ENCODE peak calls at places on chromosomes 11 and 22, in four cellular contexts. G is K562, Q is SK-N-SH, Y is HepG2. C is an unnamed sample.

GRCh38 chr11:58513747-58514367 is 6.0 kb upstream of the OR5B21 start:
- DNase-seq in Y (peak; percentile 51), Q (peak; percentile 29), G (peak; percentile 52), C (no peak)

GRCh38 chr11:61004037-61004641 is 32.7 kb downstream of the CD6 start:
- DNase-seq in G (no peak), Q (no peak), Y (no peak), C (no peak)

GRCh38 chr11:72924568-72925190 is 110.5 kb downstream of the ATG16L2 start:
- DNase-seq in Q (peak; percentile 22), G (no peak), Y (peak; percentile 5), C (peak; percentile 13)

GRCh38 chr11:15509082-15509481 is 394.4 kb downstream of the INSC start:
- DNase-seq in Y (no peak), G (no peak), Q (no peak), C (no peak)

GRCh38 chr11:35144811-35145210 is 5.8 kb downstream of the CD44 start:
- DNase-seq in Q (no peak), Y (no peak), G (no peak), C (no peak)

GRCh38 chr11:114164546-114164945 is 105.0 kb downstream of the ZBTB16 start:
- DNase-seq in G (no peak), Q (no peak), Y (no peak), C (no peak)

GRCh38 chr22:23402275-23403151 is 177.6 kb downstream of the IGLL1 start:
- DNase-seq in G (peak; percentile 83), Y (peak; percentile 67), Q (peak; percentile 96), C (no peak)

GRCh38 chr22:21449531-21450319 is 17.5 kb upstream of the TMEM191C start:
- DNase-seq in G (no peak), Q (no peak), Y (no peak), C (no peak)

GRCh38 chr11:47527186-47527585 is 25.7 kb downstream of the CELF1 start:
- DNase-seq in Q (no peak), Y (no peak), G (no peak), C (no peak)

GRCh38 chr11:128568166-128568778 is 19.1 kb downstream of the ETS1 start:
- DNase-seq in Y (no peak), Q (no peak), G (no peak), C (no peak)

GRCh38 chr11:63920126-63920869 is 3.3 kb upstream of the RCOR2 start:
- DNase-seq in Y (peak; percentile 60), Q (peak; percentile 62), G (no peak), C (no peak)

GRCh38 chr11:13644997-13645667 is 23.3 kb upstream of the FAR1 start:
- DNase-seq in G (no peak), Q (no peak), Y (no peak), C (no peak)

GRCh38 chr22:20058989-20059770 is 20.9 kb upstream of the DGCR8 start:
- DNase-seq in Q (no peak), Y (no peak), G (peak; percentile 86), C (no peak)

GRCh38 chr11:9617960-9618359 is 44.5 kb downstream of the WEE1 start:
- DNase-seq in Y (no peak), G (no peak), Q (no peak), C (no peak)

GRCh38 chr11:8149726-8150125 is 19.1 kb downstream of the RIC3 start:
- DNase-seq in G (no peak), Q (no peak), Y (no peak), C (no peak)

GRCh38 chr11:119368121-119369034 is 13.1 kb downstream of the USP2 start:
- DNase-seq in Q (peak; percentile 54), G (peak; percentile 76), Y (peak; percentile 93), C (no peak)

GRCh38 chr22:47434336-47435203 is 672.1 kb downstream of the TBC1D22A start:
- DNase-seq in Y (no peak), G (no peak), Q (no peak), C (no peak)

GRCh38 chr22:47435204-47435487 is 672.7 kb downstream of the TBC1D22A start:
- DNase-seq in Y (no peak), G (no peak), Q (no peak), C (no peak)

GRCh38 chr22:47432683-47433082 is 670.2 kb downstream of the TBC1D22A start:
- DNase-seq in G (no peak), Y (no peak), Q (no peak), C (no peak)

GRCh38 chr22:47435826-47436225 is 673.4 kb downstream of the TBC1D22A start:
- DNase-seq in G (no peak), Y (no peak), Q (no peak), C (no peak)

DNA sequence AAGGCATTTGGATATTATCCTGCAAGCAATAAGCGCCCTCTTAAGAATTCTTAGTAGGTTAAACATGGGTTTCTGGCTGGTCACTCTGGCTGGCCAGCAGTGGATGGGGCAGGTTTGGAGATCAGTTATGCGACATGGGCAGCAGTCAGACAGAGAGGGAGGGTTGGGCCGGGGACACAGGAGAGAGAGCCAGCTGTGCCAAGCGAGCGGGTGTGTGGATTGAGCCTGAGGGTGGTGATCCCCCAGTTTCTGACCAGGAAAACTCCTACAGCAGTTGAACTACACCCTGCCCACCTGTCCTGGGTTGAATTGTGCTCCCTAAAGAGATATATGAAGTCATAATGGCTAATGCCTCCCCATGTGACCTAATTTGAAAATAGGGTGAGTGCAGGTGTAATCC is 671.2 kb downstream of the TBC1D22A start:
- DNase-seq in Y (no peak), Q (no peak), G (no peak), C (no peak)
- TF ChIP-seq FOXM1 in Y (no peak), Q (no peak), G (no peak), C (no peak)

GRCh38 chr11:10954184-10954583 is 96.3 kb upstream of the ZBED5 start:
- DNase-seq in G (no peak), Y (no peak), Q (no peak), C (no peak)

GRCh38 chr11:10952872-10953271 is 95.0 kb upstream of the ZBED5 start:
- DNase-seq in G (no peak), Q (no peak), Y (no peak), C (no peak)
- TF ChIP-seq ZBTB33 in G (no peak), Q (no peak), Y (no peak), C (no peak)

DNA sequence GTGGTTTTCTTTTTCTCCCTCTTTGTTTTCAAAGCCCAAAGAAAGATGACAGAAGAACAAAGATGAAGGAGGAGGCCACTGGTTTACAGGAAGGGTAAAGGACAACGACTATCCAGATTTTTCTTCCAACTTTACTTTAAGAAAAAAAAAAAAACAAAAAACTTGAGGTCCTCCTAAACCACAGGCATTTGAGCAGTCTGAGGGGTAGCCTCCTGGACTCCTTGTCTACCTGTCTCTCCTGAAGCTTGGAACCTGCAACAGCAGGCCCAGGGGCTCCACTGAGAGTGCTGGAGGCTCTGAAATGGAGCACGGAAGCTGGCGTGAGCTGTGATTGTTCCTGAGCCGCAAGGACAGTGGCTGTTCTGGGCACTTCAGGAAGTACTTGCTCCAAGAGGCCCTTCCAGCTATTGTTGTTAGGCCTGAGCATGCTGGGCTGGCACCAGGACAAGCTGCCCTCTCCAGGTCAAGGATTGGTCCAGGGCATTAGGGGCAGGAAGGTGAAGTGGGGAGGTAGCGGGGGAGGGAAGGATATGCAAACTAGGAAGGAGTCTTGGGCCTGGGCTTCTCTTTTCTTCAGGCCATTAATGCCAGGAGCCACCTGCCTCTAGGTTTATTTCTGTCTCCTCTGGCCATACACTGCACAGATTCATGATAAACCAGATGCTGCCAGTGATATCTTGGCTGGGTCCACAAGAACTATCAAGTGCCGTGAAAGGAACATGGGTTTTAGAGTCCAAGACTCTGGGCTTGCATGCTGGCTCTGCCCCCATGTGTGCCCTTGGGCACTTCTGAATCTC is 147.3 kb downstream of the CCDC34 start:
- DNase-seq in G (no peak), Y (no peak), Q (no peak), C (no peak)
- TF ChIP-seq FOXM1 in G (no peak), Y (no peak), Q (no peak), C (no peak)

DNA sequence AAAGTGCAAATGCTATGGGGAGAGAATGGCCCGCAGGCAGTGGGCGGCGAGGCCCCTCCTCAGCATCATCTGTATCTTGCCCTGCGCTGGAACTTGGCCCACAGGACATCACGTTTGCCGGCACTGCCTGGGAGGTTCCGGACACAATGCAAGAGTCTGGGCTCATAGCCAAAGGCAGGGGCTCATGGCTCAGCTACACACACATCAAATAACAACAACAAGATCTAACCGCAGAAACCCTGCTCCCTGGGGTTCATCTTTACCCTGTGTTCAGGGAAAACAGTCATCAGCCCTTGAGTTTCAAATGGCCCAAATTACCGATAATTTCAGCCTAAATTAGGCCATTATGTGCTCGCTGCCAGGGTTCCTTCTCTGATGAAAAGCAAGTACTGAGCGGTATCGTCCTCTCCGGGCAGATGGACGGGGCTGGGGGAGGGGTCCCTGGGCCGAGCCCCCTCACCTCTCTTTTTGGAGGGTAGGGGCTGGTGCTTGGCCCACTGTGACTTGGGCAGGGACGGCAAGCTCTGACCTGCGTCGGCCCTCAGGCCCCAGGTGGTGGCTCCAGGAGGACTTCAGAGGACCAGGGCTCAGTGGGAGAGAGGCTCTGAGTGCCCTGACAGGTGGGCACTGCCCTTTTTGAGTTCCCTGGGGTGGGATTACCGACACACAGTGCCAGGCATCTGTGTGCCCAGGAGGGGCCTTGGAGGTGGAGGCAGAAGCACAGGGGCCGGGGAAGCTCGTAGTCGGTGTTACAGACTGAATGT is 25.0 kb upstream of the GAL start:
- DNase-seq in Y (peak; percentile 55), G (peak; percentile 56), Q (peak; percentile 89), C (no peak)
- TF ChIP-seq ZBTB33 in Y (no peak), G (no peak), Q (peak; percentile 13), C (no peak)

DNA sequence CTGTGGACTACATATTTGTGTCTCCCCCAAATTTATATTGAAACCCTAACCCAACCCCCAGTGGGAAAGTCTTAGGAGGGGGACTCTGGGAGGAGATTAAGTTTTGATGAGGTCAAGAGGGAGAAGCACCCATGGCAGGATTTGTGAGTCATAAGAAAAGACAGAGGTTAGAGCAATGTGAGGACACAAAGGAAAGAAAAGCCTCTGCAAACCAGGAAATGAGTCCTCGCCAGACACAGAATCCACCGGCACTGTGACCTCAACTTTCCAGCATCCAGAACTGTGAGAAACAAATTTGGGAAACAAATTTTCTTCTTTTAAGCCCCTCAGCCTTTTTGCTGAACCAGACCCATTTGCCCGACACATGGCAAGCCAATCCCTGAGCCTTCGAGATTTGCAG is 397.0 kb downstream of the NTM start:
- DNase-seq in Y (no peak), Q (no peak), G (no peak), C (no peak)
- TF ChIP-seq FOXM1 in Y (no peak), Q (no peak), G (no peak), C (no peak)

DNA sequence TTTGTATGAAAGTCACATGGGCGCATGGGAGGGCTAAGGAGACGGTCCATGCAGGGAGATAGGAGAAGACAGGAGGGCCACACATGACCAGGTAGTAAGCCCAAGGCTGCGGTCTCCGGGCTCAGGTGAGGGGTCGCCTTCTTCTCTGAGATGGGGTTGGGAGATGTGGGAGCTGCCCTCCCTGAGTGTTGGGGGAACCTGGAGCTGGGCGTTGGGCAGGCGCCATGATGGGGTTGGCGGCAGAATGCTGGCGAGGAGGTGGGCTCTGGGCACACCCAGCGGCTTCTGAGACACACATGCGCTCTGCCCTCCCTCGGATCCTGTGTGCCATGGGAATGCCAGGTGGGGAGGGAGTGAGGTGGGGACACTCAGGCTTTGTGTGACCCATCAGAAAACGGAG is 254.8 kb downstream of the TBC1D22A start:
- DNase-seq in G (no peak), Q (no peak), Y (no peak), C (no peak)
- TF ChIP-seq ZBTB33 in G (no peak), Q (no peak), Y (no peak), C (no peak)

DNA sequence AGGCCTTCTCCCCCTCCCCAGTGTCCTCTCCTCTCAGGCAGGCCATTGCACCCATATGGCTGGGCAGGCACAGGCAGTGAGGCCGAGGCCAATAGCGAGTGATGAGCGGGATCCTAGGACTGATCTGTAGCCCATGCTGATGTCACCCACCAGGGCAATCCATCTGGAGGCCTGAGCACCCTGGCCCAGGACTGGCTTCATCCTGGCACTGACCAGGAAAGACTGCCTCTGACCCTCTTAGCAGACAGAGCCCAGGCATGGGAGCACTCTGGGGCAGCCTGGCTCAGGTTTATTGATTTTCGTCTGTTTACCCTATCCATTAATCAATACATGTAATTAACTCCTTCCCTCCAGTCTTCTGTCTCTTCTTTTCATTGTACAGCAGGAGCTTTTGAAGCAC is 5.1 kb upstream of the TIRAP start:
- DNase-seq in Y (no peak), Q (no peak), G (no peak), C (no peak)
- TF ChIP-seq FOXM1 in Y (no peak), Q (no peak), G (no peak), C (no peak)

GRCh38 chr11:6320411-6321207 is at the start of gene CAVIN3:
- DNase-seq in G (no peak), Y (no peak), Q (peak; percentile 17), C (peak; percentile 43)
- TF ChIP-seq ZBTB33 in G (no peak), Y (no peak), Q (no peak), C (no peak)

C was measured in GM12878.